ENCODE peak calls at places on chromosome 9, in five cellular contexts. A is CD8-positive, alpha-beta T cell; N is CD4-positive, alpha-beta T cell; Q is substantia nigra; Y is aorta. P is an unnamed sample.

GRCh38 chr9:36461341-36461740 is 61.3 kb upstream of the RNF38 start:
- DNase-seq in Y (no peak), N (no peak), A (no peak), Q (no peak), P (no peak)

GRCh38 chr9:136734837-136735496 is 7.8 kb downstream of the LCN10 start:
- DNase-seq in Y (no peak), N (no peak), A (no peak), Q (no peak), P (no peak)

GRCh38 chr9:68949271-68950000 is 64.5 kb downstream of the PRKACG start:
- DNase-seq in N (no peak), A (no peak), Q (no peak), Y (peak; percentile 78), P (no peak)

GRCh38 chr9:74498616-74499095 is 1.5 kb downstream of the RORB start:
- DNase-seq in A (no peak), N (no peak), Q (no peak), Y (peak; percentile 66), P (no peak)

GRCh38 chr9:111917201-111917600 is 20.6 kb downstream of the UGCG start:
- DNase-seq in Q (no peak), Y (no peak), N (no peak), A (no peak), P (no peak)

GRCh38 chr9:137632432-137633161 is 13.8 kb downstream of the EHMT1 start:
- DNase-seq in Y (no peak), A (no peak), Q (no peak), N (no peak), P (no peak)

GRCh38 chr9:75889977-75890540 is 414 bp upstream of the PCSK5 start:
- DNase-seq in A (no peak), Y (no peak), Q (no peak), N (no peak), P (no peak)

GRCh38 chr9:124735121-124735520 is 36.0 kb downstream of the NR6A1 start:
- DNase-seq in Y (no peak), N (no peak), Q (no peak), A (no peak), P (no peak)

GRCh38 chr9:136695955-136696354 is 8.7 kb upstream of the AGPAT2 start:
- DNase-seq in Q (no peak), A (no peak), N (no peak), Y (no peak), P (no peak)

GRCh38 chr9:75027187-75028107 is 646 bp downstream of the CARNMT1 start:
- DNase-seq in Q (peak; percentile 62), Y (peak; percentile 87), N (peak; percentile 53), A (no peak), P (peak; percentile 17)

GRCh38 chr9:126148523-126148870 is 178.1 kb upstream of the MVB12B start:
- DNase-seq in N (peak; percentile 2), A (no peak), Q (no peak), Y (no peak), P (no peak)

GRCh38 chr9:68536876-68537490 is 3.7 kb downstream of the TMEM252 start:
- DNase-seq in A (no peak), Y (no peak), Q (no peak), N (no peak), P (no peak)

GRCh38 chr9:37784640-37785483 is at the start of gene EXOSC3:
- DNase-seq in Y (peak; percentile 96), A (peak; percentile 58), N (peak; percentile 85), Q (peak; percentile 88), P (peak; percentile 82)

GRCh38 chr9:114662081-114662989 is 4.7 kb upstream of the TEX53 start:
- DNase-seq in Y (no peak), N (peak; percentile 60), Q (no peak), A (peak; percentile 26), P (peak; percentile 52)

GRCh38 chr9:71766663-71767062 is 1.6 kb downstream of the CEMIP2 start:
- DNase-seq in A (no peak), Y (no peak), N (no peak), Q (no peak), P (peak; percentile 30)

GRCh38 chr9:20404192-20404813 is 218.0 kb downstream of the MLLT3 start:
- DNase-seq in Q (no peak), A (no peak), Y (no peak), N (no peak), P (no peak)

GRCh38 chr9:17810728-17811634 is 232.1 kb downstream of the SH3GL2 start:
- DNase-seq in N (no peak), Y (no peak), Q (no peak), A (no peak), P (no peak)

GRCh38 chr9:129910628-129911567 is 75.6 kb downstream of the USP20 start:
- DNase-seq in N (no peak), Y (no peak), A (no peak), Q (no peak), P (no peak)

GRCh38 chr9:119588874-119589560 is 219.8 kb upstream of the BRINP1 start:
- DNase-seq in Y (no peak), N (no peak), A (no peak), Q (no peak), P (no peak)

GRCh38 chr9:90943341-90943740 is 141.7 kb downstream of the SYK start:
- DNase-seq in Y (no peak), Q (no peak), A (no peak), N (no peak), P (no peak)

GRCh38 chr9:76699966-76700365 is 64.3 kb upstream of the PCA3 start:
- DNase-seq in Y (no peak), A (no peak), Q (no peak), N (no peak), P (no peak)

GRCh38 chr9:91421987-91422765 is 1.5 kb downstream of the NFIL3 start:
- DNase-seq in Q (no peak), Y (no peak), N (no peak), A (no peak), P (peak; percentile 6)

GRCh38 chr9:22084336-22085035 is 75.4 kb upstream of the CDKN2B start:
- DNase-seq in A (no peak), Q (no peak), Y (no peak), N (no peak), P (no peak)

GRCh38 chr9:33445389-33445881 is 2.0 kb downstream of the AQP3 start:
- DNase-seq in Y (no peak), N (no peak), Q (no peak), A (no peak), P (peak; percentile 33)

GRCh38 chr9:112582371-112582770 is 95.7 kb downstream of the KIAA1958 start:
- DNase-seq in Y (no peak), N (no peak), A (no peak), Q (no peak), P (no peak)

GRCh38 chr9:135242406-135242805 is 154.9 kb downstream of the OLFM1 start:
- DNase-seq in Q (no peak), Y (peak; percentile 62), N (no peak), A (no peak), P (no peak)
- H3K27ac ChIP-seq in Q (no peak overlapping the region), Y (no peak overlapping the region), N (no peak overlapping the region), A (no peak overlapping the region), P (no peak overlapping the region)

GRCh38 chr9:11792870-11793269 is 900.3 kb upstream of the TYRP1 start:
- DNase-seq in N (no peak), Q (no peak), Y (no peak), A (no peak), P (no peak)
- H3K27ac ChIP-seq in N (no peak overlapping the region), Q (no peak overlapping the region), Y (no peak overlapping the region), A (no peak overlapping the region), P (no peak overlapping the region)

GRCh38 chr9:615756-616155 is 225.7 kb upstream of the DMRT1 start:
- DNase-seq in A (no peak), N (no peak), Q (no peak), Y (no peak), P (no peak)

GRCh38 chr9:617441-618085 is 223.9 kb upstream of the DMRT1 start:
- DNase-seq in Q (no peak), Y (no peak), A (no peak), N (no peak), P (no peak)

GRCh38 chr9:616694-617093 is 224.8 kb upstream of the DMRT1 start:
- DNase-seq in N (no peak), Q (no peak), Y (no peak), A (no peak), P (no peak)

GRCh38 chr9:614421-614820 is 227.1 kb upstream of the DMRT1 start:
- DNase-seq in Q (peak; percentile 17), N (no peak), Y (no peak), A (no peak), P (no peak)

DNA sequence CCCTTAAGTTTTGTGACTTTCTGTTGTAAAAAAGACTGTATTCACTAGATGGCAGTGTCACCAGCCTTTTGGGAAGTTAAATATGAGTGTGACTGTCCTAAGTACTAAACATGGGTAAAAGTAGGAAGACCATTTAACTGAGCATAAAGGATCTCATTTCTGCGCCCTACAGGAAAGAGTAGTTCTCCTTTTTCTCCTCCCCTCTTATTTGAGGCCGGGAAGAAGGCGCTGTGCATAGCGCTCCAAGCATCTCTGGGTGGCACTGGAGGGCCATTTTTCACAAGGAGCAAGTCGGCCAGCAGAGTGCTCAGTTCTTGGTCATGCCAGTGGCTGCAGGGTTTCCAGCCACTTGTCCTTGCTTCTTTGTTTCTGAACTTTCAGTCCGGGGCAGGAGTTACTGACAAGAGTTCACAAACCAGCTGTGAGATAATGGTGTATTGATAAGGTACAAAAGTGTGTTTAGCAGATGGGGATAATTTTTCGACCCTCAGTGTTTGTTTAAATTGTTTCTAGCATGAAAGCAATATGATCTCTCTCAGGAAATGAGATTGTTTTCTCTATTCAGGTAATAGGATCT is 227.6 kb upstream of the DMRT1 start:
- DNase-seq in Q (peak; percentile 79), Y (peak; percentile 87), N (no peak), A (no peak), P (no peak)
- H3K27ac ChIP-seq in Q (peak overlapping the region; percentile 22), Y (no peak overlapping the region), N (no peak overlapping the region), A (no peak overlapping the region), P (no peak overlapping the region)

GRCh38 chr9:99106044-99106375 is 1.1 kb downstream of the TGFBR1 start:
- DNase-seq in N (no peak), Q (no peak), Y (no peak), A (no peak), P (no peak)
- H3K27ac ChIP-seq in N (peak overlapping the region; percentile 63), Q (peak overlapping the region; percentile 33), Y (no peak overlapping the region), A (peak overlapping the region; percentile 47), P (peak overlapping the region; percentile 70)

DNA sequence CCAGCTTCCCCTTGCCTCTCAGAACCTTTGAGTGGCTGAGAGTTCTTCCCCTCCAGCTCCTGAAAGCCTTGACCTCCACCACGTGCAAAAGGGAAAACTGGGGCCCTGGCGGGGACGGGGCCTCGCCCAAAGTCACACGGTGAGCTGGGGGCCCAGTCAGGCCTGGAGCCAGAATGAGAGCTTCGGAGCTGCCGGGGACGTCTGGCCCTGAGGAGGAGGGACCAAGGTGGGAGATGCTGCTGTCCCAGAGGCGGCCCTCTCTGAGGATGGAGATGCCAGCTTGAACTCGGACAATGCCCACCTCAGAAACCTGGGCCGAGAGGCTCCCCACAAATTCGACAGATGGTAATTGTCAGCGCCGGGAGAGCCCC is 652 bp downstream of the AK8 start:
- DNase-seq in Y (no peak), Q (no peak), N (no peak), A (no peak), P (no peak)
- H3K27ac ChIP-seq in Y (no peak overlapping the region), Q (no peak overlapping the region), N (no peak overlapping the region), A (peak overlapping the region; percentile 63), P (peak overlapping the region; percentile 70)

GRCh38 chr9:652896-653295 is 188.6 kb upstream of the DMRT1 start:
- DNase-seq in Y (no peak), A (no peak), Q (no peak), N (no peak), P (no peak)

GRCh38 chr9:655875-656274 is 185.6 kb upstream of the DMRT1 start:
- DNase-seq in Y (peak; percentile 87), N (no peak), Q (peak; percentile 22), A (no peak), P (no peak)

GRCh38 chr9:653421-653820 is 188.1 kb upstream of the DMRT1 start:
- DNase-seq in A (no peak), Q (no peak), Y (no peak), N (no peak), P (no peak)

GRCh38 chr9:651372-651771 is 190.1 kb upstream of the DMRT1 start:
- DNase-seq in Y (no peak), N (no peak), A (no peak), Q (no peak), P (no peak)

GRCh38 chr9:653856-654387 is 187.6 kb upstream of the DMRT1 start:
- DNase-seq in Y (no peak), N (no peak), Q (no peak), A (no peak), P (no peak)
- H3K27ac ChIP-seq in Y (no peak overlapping the region), N (no peak overlapping the region), Q (no peak overlapping the region), A (no peak overlapping the region), P (no peak overlapping the region)

P was measured in CD4-positive, alpha-beta memory T cell.